ENCODE peak calls at places on chromosomes 4 and X, in six cellular contexts. W is naive B cell, L is C1 segment of cervical spinal cord, V is NCI-H2107, F is GM23248, Q is posterior cingulate gyrus. M is an unnamed sample.
A peak's percentile ranks its signal among the peaks of the same experiment; 100 is the strongest.

GRCh38 chr4:120918788-120919187 is 3.7 kb downstream of the PRDM5 start:
- DNase-seq in W (no peak), L (no peak), V (no peak), F (peak; percentile 65), Q (peak; percentile 81), M (peak; percentile 0)

GRCh38 chr4:40910706-40911105 is 161.0 kb downstream of the NSUN7 start:
- DNase-seq in W (no peak), L (no peak), V (no peak), F (no peak), Q (no peak), M (no peak)

GRCh38 chr4:139857021-139857420 is 191.4 kb downstream of the MGST2 start:
- DNase-seq in W (no peak), L (no peak), V (no peak), F (no peak), Q (no peak), M (no peak)

GRCh38 chrX:53831662-53832635 is 145.4 kb upstream of the HUWE1 start:
- DNase-seq in W (peak; percentile 17), L (no peak), V (no peak), F (peak; percentile 42), Q (no peak), M (no peak)

GRCh38 chr4:78004270-78004669 is 52.9 kb upstream of the FRAS1 start:
- DNase-seq in W (no peak), L (no peak), V (no peak), F (peak; percentile 13), Q (no peak), M (no peak)

GRCh38 chr4:139511320-139511719 is 44.7 kb downstream of the SETD7 start:
- DNase-seq in W (no peak), L (no peak), V (no peak), F (no peak), Q (no peak), M (no peak)

GRCh38 chr4:56245547-56246229 is 141.6 kb downstream of the AASDH start:
- DNase-seq in W (no peak), L (no peak), V (no peak), F (no peak), Q (no peak), M (no peak)

GRCh38 chr4:160318567-160319220 is 1215.8 kb downstream of the RAPGEF2 start:
- DNase-seq in W (no peak), L (no peak), V (no peak), F (no peak), Q (no peak), M (no peak)

GRCh38 chr4:73451978-73452747 is 16.1 kb downstream of the AFP start:
- DNase-seq in W (no peak), L (no peak), V (no peak), F (peak; percentile 42), Q (no peak), M (no peak)

GRCh38 chr4:17662694-17663093 is 48.3 kb downstream of the MED28 start:
- DNase-seq in W (no peak), L (no peak), V (no peak), F (peak; percentile 47), Q (no peak), M (no peak)

GRCh38 chr4:113768952-113769351 is 7.4 kb upstream of the CAMK2D start:
- DNase-seq in W (no peak), L (no peak), V (no peak), F (no peak), Q (no peak), M (no peak)

GRCh38 chrX:134512566-134512965 is 52.6 kb downstream of the HPRT1 start:
- DNase-seq in W (no peak), L (no peak), V (no peak), F (peak; percentile 76), Q (no peak), M (no peak)

GRCh38 chrX:19647731-19648588 is 132.7 kb upstream of the MAP3K15 start:
- DNase-seq in W (no peak), L (no peak), V (no peak), F (peak; percentile 72), Q (no peak), M (no peak)

GRCh38 chrX:24838624-24839023 is 144.9 kb downstream of the POLA1 start:
- DNase-seq in W (no peak), L (no peak), V (peak; percentile 8), F (peak; percentile 27), Q (no peak), M (peak; percentile 2)

GRCh38 chrX:20274121-20274520 is 7.4 kb upstream of the RPS6KA3 start:
- DNase-seq in W (no peak), L (no peak), V (no peak), F (peak; percentile 24), Q (no peak), M (no peak)

GRCh38 chr4:10348241-10348640 is 109.0 kb downstream of the ZNF518B start:
- DNase-seq in W (no peak), L (no peak), V (no peak), F (no peak), Q (no peak), M (no peak)

GRCh38 chr4:149493492-149493891 is 322.2 kb downstream of the IQCM start:
- DNase-seq in W (no peak), L (no peak), V (no peak), F (peak; percentile 7), Q (no peak), M (no peak)